ENCODE peak calls at places on chromosomes 13 and 19, in seven cellular contexts. K, W, Y, R, A, M and B are unnamed samples.

GRCh38 chr13:65844266-65844841 is 1385.8 kb downstream of the PCDH9 start:
- DNase-seq in K (no peak), W (no peak), Y (no peak), R (no peak), A (no peak), M (no peak), B (no peak)

GRCh38 chr13:79775830-79776229 is 294.9 kb downstream of the NDFIP2 start:
- DNase-seq in K (peak), W (peak), Y (no peak), R (no peak), A (peak), M (peak), B (no peak)

GRCh38 chr19:45471866-45472556 is 4.2 kb downstream of the FOSB start:
- DNase-seq in K (no peak), W (no peak), Y (no peak), R (no peak), A (no peak), M (peak), B (no peak)

GRCh38 chr19:44777715-44778347 is at the start of gene CBLC:
- DNase-seq in K (no peak), W (no peak), Y (no peak), R (no peak), A (peak), M (peak), B (no peak)

GRCh38 chr13:97460853-97461252 is 26.9 kb downstream of the RAP2A start:
- DNase-seq in K (no peak), W (no peak), Y (no peak), R (no peak), A (no peak), M (no peak), B (no peak)

GRCh38 chr13:48819376-48819775 is 156.3 kb upstream of the FNDC3A start:
- DNase-seq in K (no peak), W (no peak), Y (no peak), R (no peak), A (no peak), M (peak), B (no peak)

GRCh38 chr13:30172593-30173300 is 134.6 kb downstream of the KATNAL1 start:
- DNase-seq in K (no peak), W (no peak), Y (peak), R (no peak), A (no peak), M (peak), B (no peak)

GRCh38 chr19:35446194-35446593 is 1.9 kb upstream of the FFAR2 start:
- DNase-seq in K (no peak), W (no peak), Y (no peak), R (no peak), A (no peak), M (no peak), B (no peak)

GRCh38 chr13:99949657-99950413 is 21.7 kb downstream of the ZIC5 start:
- DNase-seq in K (no peak), W (no peak), Y (no peak), R (no peak), A (no peak), M (no peak), B (no peak)

GRCh38 chr13:33352520-33352919 is 67.0 kb upstream of the STARD13 start:
- DNase-seq in K (no peak), W (no peak), Y (no peak), R (no peak), A (no peak), M (no peak), B (no peak)

GRCh38 chr19:12574036-12574435 is 22.8 kb upstream of the ZNF564 start:
- DNase-seq in K (no peak), W (no peak), Y (no peak), R (no peak), A (no peak), M (no peak), B (no peak)

GRCh38 chr19:52028780-52029123 is 573 bp upstream of the ZNF614 start:
- DNase-seq in K (no peak), W (no peak), Y (no peak), R (no peak), A (no peak), M (no peak), B (no peak)

GRCh38 chr19:38684078-38684861 is 36.8 kb downstream of the ACTN4 start:
- DNase-seq in K (no peak), W (peak), Y (peak), R (peak), A (peak), M (peak), B (peak)

GRCh38 chr13:48403151-48403631 is 9.7 kb downstream of the LPAR6 start:
- DNase-seq in K (no peak), W (peak), Y (no peak), R (no peak), A (no peak), M (peak), B (no peak)

GRCh38 chr13:79973533-79973963 is 367.4 kb downstream of the SPRY2 start:
- DNase-seq in K (peak), W (no peak), Y (peak), R (no peak), A (no peak), M (peak), B (no peak)

GRCh38 chr19:18020212-18021067 is 12.5 kb downstream of the ARRDC2 start:
- DNase-seq in K (peak), W (peak), Y (peak), R (no peak), A (no peak), M (peak), B (peak)

GRCh38 chr13:76991796-76992547 is at the start of gene CLN5:
- DNase-seq in K (peak), W (peak), Y (peak), R (peak), A (peak), M (peak), B (peak)

GRCh38 chr13:91381371-91381770 is 17.1 kb upstream of the GPC5 start:
- DNase-seq in K (no peak), W (peak), Y (no peak), R (no peak), A (peak), M (peak), B (no peak)

GRCh38 chr19:31355330-31356289 is 6.4 kb upstream of the TSHZ3 start:
- DNase-seq in K (no peak), W (no peak), Y (no peak), R (no peak), A (no peak), M (no peak), B (no peak)

GRCh38 chr19:45195764-45196163 is 17.2 kb downstream of the BLOC1S3 start:
- DNase-seq in K (no peak), W (peak), Y (no peak), R (no peak), A (no peak), M (peak), B (no peak)

GRCh38 chr19:35126624-35126959 is 8.3 kb downstream of the LGI4 start:
- DNase-seq in K (no peak), W (no peak), Y (no peak), R (no peak), A (no peak), M (no peak), B (no peak)

GRCh38 chr13:112588490-112589297 is 741 bp upstream of the TUBGCP3 start:
- DNase-seq in K (no peak), W (no peak), Y (no peak), R (no peak), A (no peak), M (no peak), B (no peak)

GRCh38 chr13:46586766-46587509 is 34.0 kb downstream of the LRCH1 start:
- DNase-seq in K (no peak), W (no peak), Y (no peak), R (no peak), A (no peak), M (peak), B (no peak)

GRCh38 chr19:2434267-2434666 is 6.9 kb upstream of the TIMM13 start:
- DNase-seq in K (no peak), W (no peak), Y (no peak), R (no peak), A (no peak), M (no peak), B (peak)

GRCh38 chr19:2431318-2432055 is 4.1 kb upstream of the TIMM13 start:
- DNase-seq in K (no peak), W (no peak), Y (no peak), R (no peak), A (no peak), M (no peak), B (no peak)

GRCh38 chr19:2432131-2432848 is 4.9 kb upstream of the TIMM13 start:
- DNase-seq in K (no peak), W (no peak), Y (no peak), R (no peak), A (no peak), M (no peak), B (no peak)

GRCh38 chr19:2434721-2435265 is 7.4 kb upstream of the TIMM13 start:
- DNase-seq in K (no peak), W (no peak), Y (no peak), R (no peak), A (no peak), M (no peak), B (no peak)

DNA sequence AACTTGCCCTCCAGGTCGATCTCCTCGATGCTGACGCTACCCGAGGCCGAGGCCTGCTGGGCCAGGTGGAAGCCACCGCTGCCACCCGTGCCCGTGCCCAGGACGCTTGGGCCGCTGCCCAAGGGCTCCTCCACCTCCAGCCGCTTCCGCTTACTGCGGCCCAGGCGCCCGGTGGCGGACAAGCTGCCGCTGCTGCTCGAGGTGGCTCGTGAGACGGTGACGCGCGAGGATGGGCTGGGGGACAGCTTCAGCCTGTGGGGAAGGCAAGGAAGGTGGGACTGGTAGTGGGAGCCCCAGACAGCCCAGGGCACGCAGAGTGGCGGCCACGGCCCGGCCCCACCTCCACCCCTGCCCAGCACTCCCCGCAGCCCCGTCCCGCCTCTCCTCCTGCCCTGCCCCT is 6.5 kb upstream of the TIMM13 start:
- DNase-seq in K (no peak), W (no peak), Y (no peak), R (no peak), A (no peak), M (no peak), B (no peak)
- H3K4me3 ChIP-seq in K (no peak), W (no peak), Y (no peak), R (no peak), A (no peak), M (no peak), B (no peak)

GRCh38 chr13:24745861-24746617 is 17.9 kb upstream of the RNF17 start:
- DNase-seq in K (no peak), W (no peak), Y (no peak), R (no peak), A (no peak), M (peak), B (no peak)

GRCh38 chr13:24746618-24747247 is 17.2 kb upstream of the RNF17 start:
- DNase-seq in K (no peak), W (no peak), Y (no peak), R (no peak), A (no peak), M (peak), B (no peak)

GRCh38 chr13:24745516-24745860 is 18.5 kb upstream of the RNF17 start:
- DNase-seq in K (no peak), W (no peak), Y (no peak), R (no peak), A (no peak), M (no peak), B (no peak)

GRCh38 chr13:24744247-24744646 is 19.7 kb upstream of the RNF17 start:
- DNase-seq in K (no peak), W (no peak), Y (no peak), R (no peak), A (no peak), M (no peak), B (no peak)

GRCh38 chr13:24747248-24748151 is 16.5 kb upstream of the RNF17 start:
- DNase-seq in K (no peak), W (no peak), Y (no peak), R (no peak), A (no peak), M (peak), B (no peak)
- H3K4me3 ChIP-seq in K (peak), W (peak), Y (no peak), R (no peak), A (peak), M (peak), B (peak)

GRCh38 chr19:16457954-16458331 is 13.8 kb downstream of the EPS15L1 start:
- DNase-seq in K (no peak), W (no peak), Y (no peak), R (no peak), A (no peak), M (no peak), B (no peak)
- H3K4me3 ChIP-seq in K (no peak), W (no peak), Y (no peak), R (no peak), A (no peak), M (no peak), B (no peak)

GRCh38 chr19:13986348-13986904 is 19.7 kb downstream of the RFX1 start:
- DNase-seq in K (peak), W (peak), Y (peak), R (peak), A (no peak), M (peak), B (peak)
- H3K4me3 ChIP-seq in K (peak), W (no peak), Y (no peak), R (no peak), A (no peak), M (peak), B (no peak)

DNA sequence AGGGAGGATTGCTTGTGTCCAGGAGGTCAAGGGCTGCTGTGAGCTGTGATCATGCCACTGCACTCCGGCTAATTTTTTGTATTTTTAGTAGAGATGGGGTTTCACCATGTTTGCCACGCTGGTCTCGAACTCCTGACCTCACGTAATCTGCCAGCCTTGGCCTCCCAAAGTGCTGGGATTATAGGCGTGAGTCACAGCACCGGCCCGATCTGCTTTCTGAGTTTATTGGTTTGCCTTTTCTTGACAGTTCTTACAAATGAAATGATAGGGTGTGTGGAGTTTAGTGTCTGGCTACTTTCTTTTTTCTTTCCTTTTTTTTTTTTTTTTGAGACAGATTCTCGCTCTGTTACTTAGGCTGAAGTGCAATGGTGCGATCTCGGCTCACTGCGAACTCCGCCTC is 848 bp downstream of the C19orf44 start:
- DNase-seq in K (no peak), W (no peak), Y (no peak), R (no peak), A (no peak), M (peak), B (no peak)
- H3K4me3 ChIP-seq in K (peak), W (peak), Y (peak), R (peak), A (no peak), M (peak), B (no peak)

GRCh38 chr19:3575949-3576673 is 3.4 kb downstream of the HMG20B start:
- DNase-seq in K (no peak), W (no peak), Y (no peak), R (no peak), A (no peak), M (no peak), B (no peak)
- H3K4me3 ChIP-seq in K (peak), W (no peak), Y (no peak), R (peak), A (no peak), M (peak), B (no peak)

DNA sequence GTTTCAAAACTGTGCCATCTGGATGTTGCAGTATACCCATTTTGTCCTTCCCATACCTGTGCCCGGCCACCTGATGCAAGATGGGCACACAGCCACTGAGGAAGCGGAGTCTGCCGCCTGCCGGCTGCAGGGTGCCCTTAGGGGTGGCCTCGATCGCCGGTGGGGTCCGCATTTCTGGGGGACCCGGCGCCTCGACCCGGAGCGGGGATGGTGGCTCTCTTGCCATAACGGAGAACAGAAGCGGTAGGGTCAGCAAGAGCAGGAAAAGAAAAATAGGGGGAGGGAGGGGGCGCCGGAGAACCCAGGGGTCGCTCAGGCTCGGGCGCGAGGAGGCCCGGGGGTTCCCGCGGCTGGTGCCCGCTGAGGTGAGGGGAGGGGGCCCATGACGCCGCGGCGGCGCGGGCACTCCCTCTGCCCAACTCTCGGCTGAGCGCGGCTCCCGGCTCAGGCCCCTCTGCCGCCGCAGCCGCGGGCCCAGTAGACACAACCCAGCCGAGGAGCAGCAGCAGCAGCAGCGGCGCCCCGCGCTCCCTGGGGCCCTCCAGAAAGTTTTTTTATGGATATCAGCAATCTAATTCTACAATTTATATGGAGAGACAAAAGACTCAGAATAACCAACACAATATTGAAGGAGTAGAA is 13.8 kb upstream of the CYP4F2 start:
- DNase-seq in K (no peak), W (no peak), Y (no peak), R (no peak), A (no peak), M (no peak), B (no peak)
- H3K4me3 ChIP-seq in K (no peak), W (no peak), Y (no peak), R (no peak), A (peak), M (no peak), B (no peak)